ENCODE peak calls at places on chromosome 1, in nine cellular contexts. U is IMR-90, G is aorta, H is right lobe of liver, T is body of pancreas, K is stomach, F is PC-9, X is heart left ventricle, D is SJSA1. E is an unnamed sample.

GRCh38 chr1:1921459-1921862 is 2.4 kb upstream of the TMEM52 start:
- DNase-seq in G (peak; percentile 71), D (no peak), K (no peak), T (no peak), U (no peak), X (no peak), F (no peak), H (peak; percentile 57), E (no peak)

GRCh38 chr1:103541431-103541830 is 15.9 kb downstream of the RNPC3 start:
- DNase-seq in X (no peak), F (no peak), D (no peak), T (no peak), U (peak; percentile 33), G (no peak), H (no peak), K (no peak), E (no peak)

GRCh38 chr1:221778535-221779142 is 36.8 kb upstream of the DUSP10 start:
- DNase-seq in H (no peak), K (no peak), D (no peak), G (no peak), X (no peak), F (no peak), T (peak; percentile 19), U (no peak), E (peak; percentile 16)

GRCh38 chr1:106957795-106958194 is 98.7 kb upstream of the PRMT6 start:
- DNase-seq in X (no peak), D (no peak), K (no peak), G (no peak), T (no peak), H (no peak), F (no peak), U (no peak), E (no peak)

GRCh38 chr1:209737118-209737505 is 18.7 kb upstream of the TRAF3IP3 start:
- DNase-seq in X (no peak), U (no peak), H (no peak), T (no peak), F (no peak), K (no peak), G (no peak), D (no peak), E (no peak)

GRCh38 chr1:43044572-43045361 is 86.1 kb upstream of the SLC2A1 start:
- DNase-seq in T (peak; percentile 23), U (no peak), K (no peak), F (no peak), D (no peak), G (no peak), H (no peak), X (no peak), E (no peak)

GRCh38 chr1:236524142-236524891 is 535 bp downstream of the LGALS8 start:
- DNase-seq in D (peak; percentile 53), X (peak; percentile 35), T (peak; percentile 61), F (peak; percentile 43), H (peak; percentile 65), G (peak; percentile 78), K (peak; percentile 38), U (peak; percentile 86), E (peak; percentile 52)

GRCh38 chr1:24596401-24596880 is 40.6 kb downstream of the NCMAP start:
- DNase-seq in F (no peak), D (peak; percentile 94), K (no peak), G (no peak), X (no peak), U (no peak), T (no peak), H (no peak), E (no peak)

GRCh38 chr1:96362623-96363022 is 359.0 kb upstream of the PTBP2 start:
- DNase-seq in T (peak; percentile 2), X (no peak), G (no peak), F (peak; percentile 53), D (peak; percentile 72), U (peak; percentile 99), H (no peak), K (no peak), E (no peak)

GRCh38 chr1:47679301-47679751 is 241.5 kb downstream of the FOXD2 start:
- DNase-seq in H (no peak), G (no peak), X (peak; percentile 16), D (peak; percentile 63), F (no peak), U (no peak), K (peak; percentile 4), T (peak; percentile 8), E (no peak)

GRCh38 chr1:17549384-17549783 is 9.9 kb downstream of the ARHGEF10L start:
- DNase-seq in H (no peak), U (no peak), F (no peak), D (no peak), G (no peak), T (no peak), X (no peak), K (no peak), E (no peak)

GRCh38 chr1:17542696-17543095 is 3.2 kb downstream of the ARHGEF10L start:
- DNase-seq in H (no peak), U (no peak), D (no peak), F (no peak), K (no peak), X (no peak), T (no peak), G (no peak), E (no peak)

GRCh38 chr1:17544951-17545350 is 5.5 kb downstream of the ARHGEF10L start:
- DNase-seq in K (no peak), T (no peak), G (no peak), D (no peak), U (peak; percentile 37), F (no peak), X (no peak), H (no peak), E (no peak)

GRCh38 chr1:17547271-17547670 is 7.8 kb downstream of the ARHGEF10L start:
- DNase-seq in T (no peak), U (no peak), K (no peak), H (no peak), X (no peak), G (no peak), F (no peak), D (no peak), E (no peak)

DNA sequence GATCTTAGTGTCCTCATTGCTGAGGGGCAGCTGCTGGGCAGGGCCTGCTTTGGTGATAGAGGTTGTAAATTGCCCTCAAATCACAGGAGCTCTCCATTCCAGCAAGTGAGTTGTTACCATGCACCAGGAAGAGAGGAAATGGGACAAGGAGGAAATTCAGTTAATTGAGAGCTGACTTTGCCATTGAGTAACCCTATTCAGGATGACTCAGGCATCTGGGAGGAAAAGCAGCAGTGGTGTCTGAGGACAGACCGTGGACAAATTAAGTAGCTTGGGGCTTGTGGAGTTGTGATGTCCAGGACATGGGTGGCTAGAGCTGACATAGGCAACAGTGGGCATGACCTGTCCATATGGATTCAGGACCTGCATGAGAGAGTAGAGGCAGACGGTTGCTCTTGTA is 5.9 kb downstream of the ARHGEF10L start:
- DNase-seq in T (no peak), G (no peak), H (no peak), X (no peak), U (peak; percentile 77), D (no peak), F (no peak), K (no peak), E (no peak)
- H3K4me3 ChIP-seq in T (no peak overlapping the region), G (no peak overlapping the region), H (no peak overlapping the region), X (no peak overlapping the region), U (no peak overlapping the region), D (no peak overlapping the region), F (peak overlapping the region; percentile 2), K (no peak overlapping the region), E (no peak overlapping the region)

GRCh38 chr1:84960371-84960770 is 36.5 kb downstream of the MCOLN2 start:
- DNase-seq in H (no peak), D (no peak), X (no peak), U (peak; percentile 72), G (no peak), F (no peak), T (no peak), K (no peak), E (no peak)
- H3K27ac ChIP-seq in H (no peak overlapping the region), D (no peak overlapping the region), X (no peak overlapping the region), U (no peak overlapping the region), G (no peak overlapping the region), F (no peak overlapping the region), T (no peak overlapping the region), K (no peak overlapping the region), E (no peak overlapping the region)

GRCh38 chr1:145758116-145758515 is 38.8 kb downstream of the CD160 start:
- DNase-seq in K (no peak), T (no peak), D (no peak), U (no peak), G (no peak), H (no peak), X (no peak), F (no peak), E (no peak)
- H3K9me3 ChIP-seq in K (no peaks in the 10 kb centered on the region), T (no peaks in the 10 kb centered on the region), D (peaks cover 3% of the 10 kb centered on the region), U (peaks cover 2% of the 10 kb centered on the region), G (no peaks in the 10 kb centered on the region), H (no peaks in the 10 kb centered on the region), X (no peaks in the 10 kb centered on the region), F (peaks cover 6% of the 10 kb centered on the region), E (no peaks in the 10 kb centered on the region)

GRCh38 chr1:165616054-165616612 is 14.9 kb upstream of the MGST3 start:
- DNase-seq in H (no peak), U (no peak), K (peak; percentile 37), F (no peak), D (no peak), G (no peak), T (no peak), X (no peak), E (no peak)
- H3K4me3 ChIP-seq in H (no peak overlapping the region), U (no peak overlapping the region), K (no peak overlapping the region), F (no peak overlapping the region), D (no peak overlapping the region), G (no peak overlapping the region), T (no peak overlapping the region), X (no peak overlapping the region), E (no peak overlapping the region)

DNA sequence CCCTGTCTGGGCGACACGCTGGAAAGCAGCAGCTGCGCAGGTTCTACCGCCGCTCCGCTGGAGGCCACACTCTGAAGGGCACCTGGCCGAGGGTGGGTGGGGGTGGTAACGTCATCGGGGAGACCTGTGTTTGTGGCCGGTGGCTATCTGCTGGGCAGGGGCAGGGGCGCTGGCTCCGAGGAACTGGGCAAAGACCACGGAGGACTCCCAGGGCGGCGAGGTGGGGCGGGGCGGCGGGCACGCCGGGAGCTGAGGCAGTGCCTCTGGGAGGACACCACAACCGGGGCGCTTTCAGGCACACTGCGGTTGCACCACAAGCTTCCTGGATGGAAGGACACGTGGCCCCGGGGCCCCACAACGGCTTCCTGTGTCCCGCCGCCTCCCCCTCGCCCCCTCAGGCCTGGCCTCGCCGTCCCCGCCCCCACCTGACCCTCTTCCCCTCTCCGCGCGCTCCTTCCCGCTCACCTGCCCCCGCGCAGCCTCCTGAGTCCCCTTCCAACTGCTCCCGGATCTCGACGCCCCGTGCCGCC is 3.3 kb upstream of the DENND2D start:
- DNase-seq in D (no peak), H (peak; percentile 90), U (no peak), K (peak; percentile 89), G (peak; percentile 87), T (peak; percentile 92), F (peak; percentile 78), X (peak; percentile 71), E (peak; percentile 88)
- H3K27ac ChIP-seq in D (no peak overlapping the region), H (peak overlapping the region; percentile 68), U (no peak overlapping the region), K (peak overlapping the region; percentile 97), G (no peak overlapping the region), T (peak overlapping the region; percentile 93), F (peak overlapping the region; percentile 84), X (peak overlapping the region; percentile 37), E (peak overlapping the region; percentile 92)

GRCh38 chr1:93302078-93302477 is 43.6 kb upstream of the DR1 start:
- DNase-seq in G (no peak), H (no peak), K (no peak), F (no peak), D (no peak), T (no peak), U (no peak), X (no peak), E (no peak)
- H3K9me3 ChIP-seq in G (no peaks in the 10 kb centered on the region), H (no peaks in the 10 kb centered on the region), K (no peaks in the 10 kb centered on the region), F (no peaks in the 10 kb centered on the region), D (no peaks in the 10 kb centered on the region), T (no peaks in the 10 kb centered on the region), U (no peaks in the 10 kb centered on the region), X (no peaks in the 10 kb centered on the region), E (no peaks in the 10 kb centered on the region)

GRCh38 chr1:248758352-248758751 is 2.8 kb upstream of the LYPD8 start:
- DNase-seq in G (no peak), F (no peak), D (no peak), H (no peak), U (no peak), K (no peak), T (no peak), X (no peak), E (no peak)
- H3K4me3 ChIP-seq in G (no peak overlapping the region), F (no peak overlapping the region), D (no peak overlapping the region), H (no peak overlapping the region), U (no peak overlapping the region), K (no peak overlapping the region), T (no peak overlapping the region), X (no peak overlapping the region), E (no peak overlapping the region)